ENCODE peak calls at places on chromosome 18, in six cellular contexts. V, K, O, U, S and Z are unnamed samples.

GRCh38 chr18:80191907-80192652 is 55.2 kb downstream of the PARD6G start:
- DNase-seq in V (no peak), K (no peak), O (no peak), U (no peak), S (no peak), Z (no peak)

GRCh38 chr18:3771121-3771971 is 321.4 kb downstream of the TGIF1 start:
- DNase-seq in V (peak; percentile 87), K (peak; percentile 41), O (peak; percentile 93), U (peak; percentile 82), S (peak; percentile 86), Z (peak; percentile 96)

GRCh38 chr18:23902396-23902795 is 112.2 kb upstream of the TTC39C start:
- DNase-seq in V (no peak), K (no peak), O (no peak), U (no peak), S (no peak), Z (no peak)

GRCh38 chr18:59096098-59096779 is 43.4 kb upstream of the SEC11C start:
- DNase-seq in V (peak; percentile 48), K (no peak), O (no peak), U (peak; percentile 86), S (no peak), Z (no peak)

GRCh38 chr18:45415614-45416013 is 199.7 kb upstream of the SLC14A2 start:
- DNase-seq in V (no peak), K (no peak), O (no peak), U (peak; percentile 39), S (no peak), Z (no peak)

GRCh38 chr18:24112874-24113615 is 25.8 kb upstream of the CABYR start:
- DNase-seq in V (no peak), K (peak; percentile 90), O (peak; percentile 77), U (no peak), S (no peak), Z (peak; percentile 54)

GRCh38 chr18:22282311-22283235 is 113.2 kb downstream of the GATA6 start:
- DNase-seq in V (no peak), K (peak; percentile 63), O (peak; percentile 74), U (peak; percentile 18), S (no peak), Z (peak; percentile 69)

GRCh38 chr18:75923169-75923568 is 495.7 kb upstream of the SMIM21 start:
- DNase-seq in V (no peak), K (peak; percentile 10), O (peak; percentile 17), U (no peak), S (no peak), Z (peak; percentile 66)

GRCh38 chr18:33282142-33282541 is 158.4 kb downstream of the CCDC178 start:
- DNase-seq in V (no peak), K (no peak), O (no peak), U (no peak), S (no peak), Z (no peak)

GRCh38 chr18:76467371-76468190 is 27.5 kb downstream of the ZNF516 start:
- DNase-seq in V (peak; percentile 44), K (no peak), O (no peak), U (no peak), S (no peak), Z (peak; percentile 27)

DNA sequence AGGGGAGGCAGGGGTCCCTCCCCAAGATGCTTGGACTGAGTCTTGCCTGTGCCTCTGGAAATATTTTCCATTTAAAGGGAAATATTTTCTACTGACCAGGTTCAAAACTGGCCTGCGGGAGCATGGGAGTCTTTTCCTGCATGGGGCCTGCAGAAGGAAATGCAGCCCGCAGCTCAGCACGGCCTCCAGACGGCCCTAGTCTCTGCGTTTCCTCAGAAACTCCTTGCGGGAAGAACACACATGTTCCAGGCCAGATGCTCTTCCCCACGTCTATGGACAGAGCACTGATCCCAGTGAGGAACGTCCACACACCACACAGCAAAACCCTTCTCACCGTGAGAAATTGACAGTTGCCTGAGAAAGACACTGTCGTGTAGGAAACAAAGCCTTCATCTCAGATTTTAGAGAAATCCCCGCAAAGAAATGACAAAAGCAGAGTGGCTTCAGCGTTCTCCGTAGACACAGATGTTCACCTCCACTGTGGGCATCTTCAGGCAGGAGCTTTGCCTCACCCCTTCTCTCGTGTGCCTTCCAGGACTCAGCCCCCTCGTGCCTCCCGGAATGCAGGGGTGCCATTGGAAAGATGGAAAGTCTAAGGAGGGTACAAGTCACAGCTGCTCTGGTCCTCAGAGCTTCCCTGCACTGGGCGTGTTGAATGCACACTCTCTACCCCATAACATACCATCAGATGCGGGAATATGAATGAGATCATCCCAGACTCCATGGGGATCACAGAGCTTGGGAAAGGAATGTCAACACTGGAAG is 438.8 kb upstream of the SALL3 start:
- DNase-seq in V (no peak), K (no peak), O (no peak), U (no peak), S (no peak), Z (no peak)
- H3K4me1 ChIP-seq in V (no peaks in the 10 kb centered on the region), K (no peaks in the 10 kb centered on the region), O (no peaks in the 10 kb centered on the region), U (no peaks in the 10 kb centered on the region), S (no peaks in the 10 kb centered on the region), Z (no peaks in the 10 kb centered on the region)

DNA sequence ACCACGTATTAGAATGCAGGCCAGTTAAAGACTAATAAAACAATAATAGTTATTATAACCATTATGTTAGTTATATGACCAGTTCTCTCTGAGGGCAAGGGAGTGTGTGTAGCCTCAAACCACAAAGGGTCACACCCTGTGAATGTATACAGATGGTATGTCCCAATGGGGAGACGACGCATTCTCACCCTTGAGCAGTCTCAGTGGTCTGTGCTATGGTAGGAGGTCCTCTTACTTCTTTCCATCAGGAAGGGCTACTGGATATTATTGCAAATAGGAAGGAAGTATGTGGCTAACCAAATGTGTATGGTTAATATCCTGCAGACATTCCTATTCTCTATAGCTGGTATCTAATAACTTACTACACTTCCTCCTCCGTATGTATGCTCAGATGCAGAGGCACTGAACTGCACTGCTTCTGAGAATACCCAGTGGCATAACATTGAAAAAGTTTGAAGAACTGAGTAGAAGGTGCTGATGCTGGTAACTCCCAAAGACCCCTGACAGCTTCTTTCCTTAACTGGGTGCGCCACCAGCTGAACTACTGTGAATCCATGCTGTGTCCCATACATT is 306.7 kb upstream of the CCDC68 start:
- DNase-seq in V (no peak), K (no peak), O (no peak), U (no peak), S (no peak), Z (peak; percentile 37)
- TF ChIP-seq EZH2phosphoT487 in V (no peak), K (no peak), O (no peak), U (no peak), S (no peak), Z (no peak)

GRCh38 chr18:48828713-48829442 is 121.9 kb downstream of the SMAD7 start:
- DNase-seq in V (peak; percentile 30), K (no peak), O (peak; percentile 69), U (no peak), S (no peak), Z (no peak)

GRCh38 chr18:48831113-48831759 is 119.5 kb downstream of the SMAD7 start:
- DNase-seq in V (no peak), K (no peak), O (no peak), U (no peak), S (no peak), Z (no peak)

GRCh38 chr18:48827321-48828200 is 123.2 kb downstream of the SMAD7 start:
- DNase-seq in V (peak; percentile 90), K (no peak), O (peak; percentile 77), U (peak; percentile 76), S (no peak), Z (peak; percentile 80)

GRCh38 chr18:48828201-48828580 is 122.6 kb downstream of the SMAD7 start:
- DNase-seq in V (no peak), K (no peak), O (no peak), U (no peak), S (no peak), Z (no peak)

GRCh38 chr18:48829443-48830149 is 121.2 kb downstream of the SMAD7 start:
- DNase-seq in V (peak; percentile 75), K (no peak), O (peak; percentile 66), U (peak; percentile 70), S (no peak), Z (no peak)
- H3K4me1 ChIP-seq in V (peaks cover 60% of the 10 kb centered on the region), K (peaks cover 62% of the 10 kb centered on the region), O (peaks cover 80% of the 10 kb centered on the region), U (peaks cover 41% of the 10 kb centered on the region), S (peaks cover 49% of the 10 kb centered on the region), Z (peaks cover 75% of the 10 kb centered on the region)

GRCh38 chr18:67243799-67244587 is 272.5 kb downstream of the DSEL start:
- DNase-seq in V (no peak), K (no peak), O (no peak), U (no peak), S (no peak), Z (peak; percentile 38)

GRCh38 chr18:67239826-67240225 is 276.7 kb downstream of the DSEL start:
- DNase-seq in V (no peak), K (no peak), O (no peak), U (no peak), S (no peak), Z (no peak)

GRCh38 chr18:67242001-67242400 is 274.5 kb downstream of the DSEL start:
- DNase-seq in V (no peak), K (no peak), O (no peak), U (no peak), S (no peak), Z (no peak)

DNA sequence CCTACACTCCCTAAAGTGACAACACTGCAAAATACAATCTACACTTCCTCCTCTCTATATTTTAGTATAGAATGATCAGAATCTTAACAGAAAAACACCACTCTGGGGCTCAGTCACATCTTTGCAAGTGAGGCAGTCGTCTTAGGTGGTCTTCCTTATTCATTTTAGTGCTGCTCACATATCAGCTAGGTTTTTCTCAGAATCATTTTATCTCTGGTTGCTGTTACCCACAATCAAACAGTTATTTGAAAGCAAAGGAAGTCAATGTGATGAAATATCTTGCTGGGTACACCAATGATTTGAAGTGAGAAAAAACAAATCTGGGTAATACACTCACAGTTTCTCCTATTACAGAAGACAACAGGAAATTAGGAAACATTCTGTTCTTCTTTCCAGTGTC is 275.2 kb downstream of the DSEL start:
- DNase-seq in V (no peak), K (no peak), O (no peak), U (no peak), S (no peak), Z (no peak)
- TF ChIP-seq EZH2phosphoT487 in V (no peak), K (no peak), O (no peak), U (no peak), S (no peak), Z (no peak)

GRCh38 chr18:48714873-48715272 is 176.0 kb downstream of the CTIF start:
- DNase-seq in V (peak; percentile 70), K (no peak), O (peak; percentile 46), U (peak; percentile 39), S (no peak), Z (no peak)
- H3K4me1 ChIP-seq in V (peaks cover 18% of the 10 kb centered on the region), K (no peaks in the 10 kb centered on the region), O (peaks cover 12% of the 10 kb centered on the region), U (no peaks in the 10 kb centered on the region), S (peaks cover 6% of the 10 kb centered on the region), Z (peaks cover 11% of the 10 kb centered on the region)

GRCh38 chr18:48929951-48930713 is 20.6 kb downstream of the SMAD7 start:
- DNase-seq in V (peak; percentile 53), K (no peak), O (peak; percentile 90), U (peak; percentile 62), S (no peak), Z (peak; percentile 82)
- TF ChIP-seq EZH2phosphoT487 in V (no peak), K (no peak), O (no peak), U (no peak), S (no peak), Z (no peak)

DNA sequence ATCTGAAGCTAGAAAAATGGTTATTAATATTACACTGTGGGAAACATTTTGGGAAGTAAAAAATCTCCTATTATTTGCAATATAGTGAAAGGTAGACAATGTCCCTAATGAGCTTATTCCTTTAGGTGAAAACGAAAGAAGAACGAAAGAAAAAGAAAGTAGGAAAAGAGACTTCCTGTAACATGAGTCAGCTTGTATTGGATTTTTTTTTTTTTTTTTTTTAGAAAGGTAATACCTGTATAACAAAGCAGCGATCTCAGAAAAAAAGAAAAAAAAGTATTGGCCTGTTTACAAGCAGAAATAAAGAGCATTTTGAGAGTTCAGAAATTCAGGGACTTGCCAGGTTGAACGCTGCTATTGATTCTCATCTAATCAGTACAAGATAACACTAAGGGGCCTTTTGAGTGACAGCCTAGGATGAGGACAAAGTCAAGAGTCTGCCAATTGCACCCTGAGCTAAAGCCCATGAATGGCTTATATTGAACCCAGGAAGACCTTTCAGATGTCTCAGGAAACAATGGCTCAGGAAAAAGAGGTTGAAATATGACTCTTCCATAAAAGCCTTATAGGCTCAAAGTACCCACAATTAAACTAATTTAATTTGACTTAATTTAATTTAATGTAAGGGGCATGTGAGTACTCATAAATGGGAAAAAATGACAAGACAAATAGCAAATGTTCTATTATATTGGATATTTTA is 615.6 kb upstream of the CDH2 start:
- DNase-seq in V (no peak), K (no peak), O (peak; percentile 9), U (no peak), S (no peak), Z (no peak)
- H3K4me1 ChIP-seq in V (peaks cover 17% of the 10 kb centered on the region), K (no peaks in the 10 kb centered on the region), O (no peaks in the 10 kb centered on the region), U (no peaks in the 10 kb centered on the region), S (no peaks in the 10 kb centered on the region), Z (peaks cover 42% of the 10 kb centered on the region)